ENCODE peak calls at places on chromosomes 13 and 19, in seven cellular contexts. R, C, W, I, L, G and K are unnamed samples.

GRCh38 chr13:80663788-80664187 is 322.9 kb upstream of the SPRY2 start:
- DNase-seq in R (no peak), C (no peak), W (no peak), I (no peak), L (no peak), G (no peak), K (no peak)

GRCh38 chr19:8387688-8388611 is 2.2 kb upstream of the RAB11B start:
- DNase-seq in R (no peak), C (no peak), W (no peak), I (no peak), L (no peak), G (no peak), K (no peak)

GRCh38 chr13:51158365-51158764 is 47.3 kb upstream of the C13orf42 start:
- DNase-seq in R (no peak), C (no peak), W (no peak), I (no peak), L (peak; percentile 62), G (no peak), K (no peak)

GRCh38 chr19:21256722-21257121 is 72.5 kb downstream of the ZNF708 start:
- DNase-seq in R (peak; percentile 51), C (no peak), W (no peak), I (no peak), L (no peak), G (peak; percentile 72), K (no peak)

GRCh38 chr19:58154287-58154678 is 3.7 kb upstream of the ZNF329 start:
- DNase-seq in R (peak; percentile 69), C (no peak), W (no peak), I (no peak), L (peak; percentile 49), G (no peak), K (no peak)

GRCh38 chr13:90645582-90645981 is 701.9 kb upstream of the MIR17HG start:
- DNase-seq in R (no peak), C (no peak), W (no peak), I (no peak), L (no peak), G (no peak), K (no peak)

GRCh38 chr19:9878511-9879196 is 43.5 kb downstream of the PIN1 start:
- DNase-seq in R (no peak), C (no peak), W (no peak), I (no peak), L (no peak), G (no peak), K (no peak)

GRCh38 chr13:103436057-103436654 is 369.9 kb upstream of the SLC10A2 start:
- DNase-seq in R (no peak), C (no peak), W (no peak), I (no peak), L (peak; percentile 43), G (peak; percentile 18), K (no peak)

GRCh38 chr13:107867701-107868661 is 347.4 kb downstream of the LIG4 start:
- DNase-seq in R (no peak), C (no peak), W (peak; percentile 5), I (no peak), L (peak; percentile 66), G (peak; percentile 61), K (no peak)

GRCh38 chr19:18596752-18597157 is 8.2 kb downstream of the REX1BD start:
- DNase-seq in R (peak; percentile 87), C (no peak), W (no peak), I (no peak), L (peak; percentile 92), G (peak; percentile 84), K (no peak)